ENCODE peak calls at places on chromosomes 12 and 14, in five cellular contexts. F is hepatic stellate cell; H is activated CD4-positive, CD25-positive, alpha-beta regulatory T cell treated with anti-CD3 and anti-CD28 coated beads, Interleukin-2, amount 50 U/mL, for 72 hours; J is fibroblast of the conjunctiva; T is endothelial cell. Q is an unnamed sample.

GRCh38 chr12:83015390-83016225 is 328.9 kb downstream of the TMTC2 start:
- DNase-seq in F (no peak), H (no peak), J (no peak), T (no peak), Q (no peak)

GRCh38 chr12:3214508-3215365 is 137.6 kb downstream of the TSPAN9 start:
- DNase-seq in F (no peak), H (no peak), J (no peak), T (no peak), Q (no peak)

GRCh38 chr12:6635375-6635855 is 344 bp downstream of the LPAR5 start:
- DNase-seq in F (no peak), H (no peak), J (no peak), T (no peak), Q (no peak)

GRCh38 chr12:120263725-120264040 is 1.8 kb downstream of the PXN start:
- DNase-seq in F (no peak), H (no peak), J (no peak), T (no peak), Q (no peak)

GRCh38 chr12:130765186-130765659 is 49.1 kb upstream of the RIMBP2 start:
- DNase-seq in F (no peak), H (no peak), J (no peak), T (no peak), Q (no peak)

GRCh38 chr12:65885312-65885711 is 61.0 kb downstream of the HMGA2 start:
- DNase-seq in F (no peak), H (no peak), J (no peak), T (no peak), Q (no peak)

GRCh38 chr12:57611116-57611809 is at the start of gene ARHGEF25:
- DNase-seq in F (peak; percentile 90), H (peak; percentile 56), J (no peak), T (peak; percentile 60), Q (peak; percentile 83)

GRCh38 chr14:28596336-28596735 is 170.3 kb upstream of the FOXG1 start:
- DNase-seq in F (no peak), H (no peak), J (peak; percentile 56), T (no peak), Q (no peak)

GRCh38 chr12:43282106-43282505 is 269.9 kb downstream of the ADAMTS20 start:
- DNase-seq in F (no peak), H (no peak), J (no peak), T (no peak), Q (no peak)

GRCh38 chr12:106271575-106272505 is 24.0 kb upstream of the CKAP4 start:
- DNase-seq in F (no peak), H (no peak), J (no peak), T (no peak), Q (no peak)

GRCh38 chr12:68118096-68118755 is 41.3 kb downstream of the IFNG start:
- DNase-seq in F (no peak), H (no peak), J (no peak), T (no peak), Q (peak; percentile 15)

GRCh38 chr12:53968214-53969127 is 4.5 kb upstream of the HOXC11 start:
- DNase-seq in F (no peak), H (no peak), J (no peak), T (no peak), Q (no peak)

Q was measured in nephron progenitor cell.